ENCODE peak calls at places on chromosomes 16 and 17, in eight cellular contexts. Z is cardiac muscle cell; P is RWPE1; M is astrocyte of the spinal cord; O is WTC11; E is CD4-positive, alpha-beta T cell; X is psoas muscle; K is left ventricle myocardium inferior. J is an unnamed sample.

GRCh38 chr17:9632741-9633140 is 12.6 kb upstream of the USP43 start:
- DNase-seq in O (no peak), P (no peak), E (no peak), M (no peak), K (no peak), X (no peak), Z (no peak), J (no peak)

GRCh38 chr17:60832206-60832605 is 154.6 kb downstream of the BCAS3 start:
- DNase-seq in X (no peak), K (no peak), P (no peak), E (no peak), M (peak), Z (peak), O (no peak), J (no peak)

GRCh38 chr17:64216030-64216384 is 47.1 kb downstream of the TEX2 start:
- DNase-seq in O (no peak), P (no peak), K (no peak), Z (peak), X (no peak), E (no peak), M (peak), J (peak)

GRCh38 chr17:61150686-61151299 is 248.8 kb upstream of the TBX2 start:
- DNase-seq in Z (peak), K (no peak), O (no peak), E (no peak), M (no peak), X (no peak), P (no peak), J (no peak)

GRCh38 chr17:79778504-79779087 is 648 bp downstream of the CBX2 start:
- DNase-seq in Z (no peak), O (peak), E (no peak), P (no peak), X (no peak), M (no peak), K (no peak), J (no peak)

GRCh38 chr17:82696916-82697807 is 1.3 kb downstream of the RAB40B start:
- DNase-seq in K (no peak), E (no peak), M (no peak), O (peak), Z (no peak), P (no peak), X (no peak), J (no peak)

GRCh38 chr17:42844761-42845555 is 578 bp downstream of the AOC2 start:
- DNase-seq in E (no peak), O (no peak), P (no peak), Z (no peak), M (no peak), X (no peak), K (no peak), J (no peak)

GRCh38 chr17:7558544-7559306 is at the start of gene TNFSF13:
- DNase-seq in P (no peak), M (no peak), O (no peak), Z (no peak), E (no peak), K (peak), X (peak), J (no peak)

GRCh38 chr17:79051306-79051705 is 23.3 kb upstream of the ENGASE start:
- DNase-seq in Z (no peak), X (no peak), P (no peak), M (no peak), O (no peak), E (no peak), K (no peak), J (no peak)

DNA sequence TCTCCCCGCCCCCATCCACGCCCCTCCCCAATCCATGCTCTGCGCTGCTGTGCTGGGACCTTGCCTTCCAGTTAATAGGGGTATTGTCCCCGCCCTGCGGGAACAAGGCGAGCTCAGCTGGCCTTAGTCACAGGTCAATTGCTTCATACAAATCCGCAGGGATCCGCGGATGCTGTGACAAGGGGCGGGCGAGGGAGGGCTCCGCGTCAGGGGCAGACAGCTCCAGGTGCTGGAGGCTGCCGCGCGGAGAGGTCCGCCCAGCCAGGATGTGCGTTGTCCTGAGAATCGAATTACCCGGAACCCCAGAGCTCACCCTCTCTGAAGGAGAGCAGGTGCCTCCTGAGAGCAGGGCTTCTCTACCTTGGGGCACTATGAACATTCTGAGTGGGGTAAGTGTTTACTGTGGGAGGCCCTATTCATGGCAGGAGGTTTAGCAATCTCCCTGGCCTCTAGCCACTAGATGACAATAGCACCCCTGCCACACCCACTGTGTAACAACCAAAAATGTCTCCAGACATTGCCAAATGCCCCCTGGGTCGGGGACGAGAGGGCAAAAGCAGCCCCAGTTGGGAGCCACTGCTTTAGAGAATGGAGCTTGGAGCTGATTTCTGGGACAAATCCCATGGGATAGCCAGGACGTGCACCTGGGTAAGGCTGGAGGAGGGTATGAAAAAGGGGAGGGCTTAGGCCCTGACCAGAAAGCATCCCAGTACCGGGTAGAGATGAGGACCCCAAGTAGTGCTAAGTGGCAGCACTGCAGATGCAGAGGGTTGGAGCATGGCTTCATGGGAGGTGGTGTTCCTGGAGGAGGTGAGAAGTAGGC is 138.2 kb downstream of the CYLD start:
- DNase-seq in P (no peak), K (no peak), E (no peak), Z (no peak), X (no peak), O (peak), M (no peak), J (no peak)
- TF ChIP-seq CTCF in P (no peak), K (no peak), E (no peak), Z (no peak), X (no peak), O (no peak), M (no peak), J (no peak)

GRCh38 chr16:23009075-23009474 is 140.2 kb downstream of the USP31 start:
- DNase-seq in X (no peak), E (no peak), P (no peak), M (no peak), K (no peak), Z (no peak), O (no peak), J (no peak)

GRCh38 chr16:23015580-23015979 is 133.7 kb downstream of the USP31 start:
- DNase-seq in M (no peak), E (no peak), X (no peak), O (no peak), K (no peak), P (no peak), Z (no peak), J (no peak)

GRCh38 chr16:23014592-23014991 is 134.7 kb downstream of the USP31 start:
- DNase-seq in P (no peak), E (no peak), K (no peak), Z (no peak), X (no peak), O (no peak), M (no peak), J (no peak)

GRCh38 chr16:23016372-23016771 is 132.9 kb downstream of the USP31 start:
- DNase-seq in X (no peak), P (no peak), K (no peak), M (no peak), Z (no peak), O (no peak), E (no peak), J (no peak)

GRCh38 chr16:23013484-23013883 is 135.8 kb downstream of the USP31 start:
- DNase-seq in E (no peak), K (no peak), O (no peak), M (no peak), Z (no peak), P (no peak), X (no peak), J (no peak)
- TF ChIP-seq CTCF in E (no peak), K (peak), O (no peak), M (no peak), Z (no peak), P (no peak), X (no peak), J (peak)

GRCh38 chr17:68600123-68600880 is 865 bp downstream of the FAM20A start:
- DNase-seq in K (peak), P (no peak), Z (no peak), O (peak), E (no peak), M (no peak), X (peak), J (no peak)
- TF ChIP-seq CTCF in K (peak), P (peak), Z (peak), O (no peak), E (no peak), M (peak), X (no peak), J (no peak)

GRCh38 chr16:75555707-75556512 is at the start of gene TMEM231:
- DNase-seq in M (peak), X (peak), P (peak), E (peak), O (peak), K (peak), Z (peak), J (peak)
- TF ChIP-seq CTCF in M (no peak), X (no peak), P (no peak), E (no peak), O (no peak), K (peak), Z (no peak), J (no peak)

GRCh38 chr16:68358951-68359350 is 48.1 kb downstream of the PRMT7 start:
- DNase-seq in P (no peak), E (no peak), X (no peak), O (no peak), Z (no peak), M (no peak), K (no peak), J (no peak)
- TF ChIP-seq CTCF in P (no peak), E (no peak), X (no peak), O (no peak), Z (no peak), M (no peak), K (no peak), J (no peak)

DNA sequence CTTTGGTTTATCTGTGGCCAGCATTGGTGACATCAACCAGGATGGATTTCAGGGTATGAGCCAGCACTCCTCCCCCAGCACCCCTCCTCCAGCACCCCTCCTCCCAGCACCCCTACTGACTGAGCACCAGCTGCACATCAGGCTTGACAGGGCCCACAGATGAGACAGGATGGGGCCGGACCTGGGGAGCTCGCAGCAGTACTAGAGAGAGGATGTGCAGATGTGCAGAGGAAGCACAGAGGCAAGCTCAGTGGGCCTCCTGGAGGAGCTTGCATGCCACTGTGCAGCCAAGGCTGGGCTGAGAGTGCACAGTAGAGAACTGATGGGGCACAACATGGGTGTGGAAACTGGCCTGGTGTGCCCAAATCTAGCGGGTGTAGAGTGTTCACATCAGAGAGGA is 16.2 kb downstream of the ITGA3 start:
- DNase-seq in O (no peak), M (no peak), Z (no peak), K (no peak), P (no peak), X (no peak), E (no peak), J (no peak)
- TF ChIP-seq CTCF in O (no peak), M (no peak), Z (no peak), K (no peak), P (no peak), X (no peak), E (no peak), J (no peak)

DNA sequence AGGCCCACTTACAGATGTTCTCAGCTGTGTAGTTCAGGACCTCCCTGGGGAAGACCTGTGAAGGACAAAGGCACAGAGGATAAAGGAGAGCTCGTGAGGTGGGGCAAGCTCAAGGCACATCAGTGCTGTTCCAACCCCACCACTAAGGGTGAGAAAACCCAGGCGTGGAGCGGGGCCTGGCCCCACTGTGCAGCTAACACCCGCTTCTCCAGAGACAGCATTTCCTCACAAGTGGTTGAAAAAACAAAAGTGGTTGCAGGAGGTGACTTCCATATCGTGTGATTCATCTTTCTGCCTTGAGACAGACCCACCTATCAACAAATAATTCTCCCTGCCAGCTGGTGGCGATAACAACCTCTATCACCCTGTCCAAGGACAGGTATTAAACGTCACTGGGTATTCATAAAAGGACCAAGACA is 30.0 kb downstream of the SNN start:
- DNase-seq in X (no peak), K (no peak), O (no peak), Z (no peak), E (no peak), P (peak), M (peak), J (no peak)
- TF ChIP-seq CTCF in X (no peak), K (no peak), O (no peak), Z (no peak), E (peak), P (no peak), M (peak), J (peak)

GRCh38 chr16:89383095-89384003 is 107.0 kb downstream of the ANKRD11 start:
- DNase-seq in O (peak), P (peak), M (no peak), Z (peak), K (peak), E (no peak), X (no peak), J (no peak)
- TF ChIP-seq CTCF in O (no peak), P (no peak), M (peak), Z (peak), K (no peak), E (no peak), X (no peak), J (no peak)

J was measured in HFFc6.